ENCODE peak calls at places on chromosomes 12 and 14, in four cellular contexts. K, T, U and A are unnamed samples.

GRCh38 chr12:80892597-80893445 is 44.9 kb downstream of the LIN7A start:
- DNase-seq in K (no peak), T (no peak), U (no peak), A (no peak)

GRCh38 chr12:113880993-113881392 is 85.1 kb downstream of the RBM19 start:
- DNase-seq in K (no peak), T (no peak), U (no peak), A (no peak)

GRCh38 chr14:60250318-60251035 is 1.5 kb downstream of the PPM1A start:
- DNase-seq in K (no peak), T (peak; percentile 49), U (no peak), A (no peak)

GRCh38 chr12:57625261-57626032 is 7.6 kb downstream of the B4GALNT1 start:
- DNase-seq in K (no peak), T (no peak), U (no peak), A (no peak)

GRCh38 chr14:77458249-77458950 is 507 bp downstream of the AHSA1 start:
- DNase-seq in K (no peak), T (peak; percentile 40), U (no peak), A (no peak)

GRCh38 chr14:101058571-101058970 is 155.0 kb upstream of the RTL1 start:
- DNase-seq in K (no peak), T (no peak), U (no peak), A (no peak)

GRCh38 chr12:27511031-27511722 is 12.8 kb upstream of the PPFIBP1 start:
- DNase-seq in K (no peak), T (no peak), U (no peak), A (no peak)

GRCh38 chr12:22879203-22879602 is 254.2 kb downstream of the ETNK1 start:
- DNase-seq in K (no peak), T (no peak), U (no peak), A (no peak)

GRCh38 chr12:31752450-31752849 is 23.6 kb upstream of the AMN1 start:
- DNase-seq in K (no peak), T (no peak), U (no peak), A (no peak)

GRCh38 chr12:80262372-80263170 is 163.2 kb downstream of the OTOGL start:
- DNase-seq in K (no peak), T (no peak), U (no peak), A (no peak)

GRCh38 chr12:132664206-132665148 is 22.7 kb downstream of the POLE start:
- DNase-seq in K (no peak), T (no peak), U (no peak), A (no peak)

GRCh38 chr12:2117541-2117940 is 64.8 kb downstream of the CACNA1C start:
- DNase-seq in K (no peak), T (no peak), U (no peak), A (no peak)

GRCh38 chr12:85626782-85627171 is 209.4 kb downstream of the RASSF9 start:
- DNase-seq in K (no peak), T (no peak), U (no peak), A (no peak)

GRCh38 chr12:17992002-17992656 is 97.9 kb downstream of the RERGL start:
- DNase-seq in K (no peak), T (peak; percentile 3), U (no peak), A (no peak)

GRCh38 chr14:92789457-92790089 is 4.5 kb upstream of the GOLGA5 start:
- DNase-seq in K (no peak), T (no peak), U (no peak), A (no peak)

GRCh38 chr14:79511146-79511545 is 700.2 kb downstream of the DIO2 start:
- DNase-seq in K (no peak), T (no peak), U (no peak), A (no peak)

GRCh38 chr12:26226629-26227375 is 31.4 kb downstream of the SSPN start:
- DNase-seq in K (no peak), T (no peak), U (peak; percentile 30), A (peak; percentile 60)

GRCh38 chr12:85872497-85873091 is 1.5 kb upstream of the NTS start:
- DNase-seq in K (no peak), T (peak; percentile 47), U (no peak), A (no peak)

GRCh38 chr12:109289004-109289403 is 20.1 kb downstream of the FOXN4 start:
- DNase-seq in K (no peak), T (no peak), U (no peak), A (no peak)

GRCh38 chr12:65941388-65941787 is 117.1 kb downstream of the HMGA2 start:
- DNase-seq in K (no peak), T (no peak), U (no peak), A (no peak)

GRCh38 chr12:122651520-122652224 is 51.5 kb downstream of the HCAR2 start:
- DNase-seq in K (no peak), T (no peak), U (no peak), A (no peak)

GRCh38 chr12:52667509-52667908 is 12.7 kb downstream of the KRT1 start:
- DNase-seq in K (no peak), T (no peak), U (no peak), A (no peak)

GRCh38 chr12:70875628-70876027 is 44.9 kb downstream of the PTPRR start:
- DNase-seq in K (no peak), T (no peak), U (no peak), A (no peak)

GRCh38 chr14:100846309-100846859 is 20.5 kb downstream of the MEG3 start:
- DNase-seq in K (no peak), T (no peak), U (no peak), A (no peak)

GRCh38 chr14:95614335-95614734 is 71.9 kb upstream of the TCL1B start:
- DNase-seq in K (no peak), T (no peak), U (no peak), A (no peak)